ENCODE peak calls at places on chromosome 1, in four cellular contexts. One of them, this sample, is unnamed.

GRCh38 chr1:87506147-87506546 is 177.5 kb downstream of the LMO4 start:
- DNase-seq in CD8-positive, alpha-beta T cell: no peak
- DNase-seq in brain microvascular endothelial cell: no peak
- DNase-seq in cardiac muscle cell: no peak
- DNase-seq in this sample: no peak

GRCh38 chr1:241837901-241838300 is 10.1 kb upstream of the EXO1 start:
- DNase-seq in CD8-positive, alpha-beta T cell: no peak
- DNase-seq in brain microvascular endothelial cell: peak
- DNase-seq in cardiac muscle cell: no peak
- DNase-seq in this sample: peak

GRCh38 chr1:41482906-41483895 is 1.3 kb downstream of the EDN2 start:
- DNase-seq in CD8-positive, alpha-beta T cell: no peak
- DNase-seq in brain microvascular endothelial cell: no peak
- DNase-seq in cardiac muscle cell: peak
- DNase-seq in this sample: no peak

GRCh38 chr1:230681599-230681998 is 32.3 kb downstream of the AGT start:
- DNase-seq in CD8-positive, alpha-beta T cell: no peak
- DNase-seq in brain microvascular endothelial cell: peak
- DNase-seq in cardiac muscle cell: peak
- DNase-seq in this sample: peak

GRCh38 chr1:40951943-40952743 is 27.4 kb upstream of the CTPS1 start:
- DNase-seq in CD8-positive, alpha-beta T cell: peak
- DNase-seq in brain microvascular endothelial cell: peak
- DNase-seq in cardiac muscle cell: peak
- DNase-seq in this sample: peak

GRCh38 chr1:117368116-117369108 is 1.2 kb downstream of the MAN1A2 start:
- DNase-seq in CD8-positive, alpha-beta T cell: no peak
- DNase-seq in brain microvascular endothelial cell: no peak
- DNase-seq in cardiac muscle cell: no peak
- DNase-seq in this sample: no peak

GRCh38 chr1:8374812-8375211 is 56.9 kb downstream of the SLC45A1 start:
- DNase-seq in CD8-positive, alpha-beta T cell: peak
- DNase-seq in brain microvascular endothelial cell: peak
- DNase-seq in cardiac muscle cell: no peak
- DNase-seq in this sample: no peak

GRCh38 chr1:99163671-99164070 is 100.6 kb upstream of the PLPPR4 start:
- DNase-seq in CD8-positive, alpha-beta T cell: no peak
- DNase-seq in brain microvascular endothelial cell: no peak
- DNase-seq in cardiac muscle cell: no peak
- DNase-seq in this sample: no peak

GRCh38 chr1:115507256-115507589 is 134.5 kb upstream of the VANGL1 start:
- DNase-seq in CD8-positive, alpha-beta T cell: no peak
- DNase-seq in brain microvascular endothelial cell: peak
- DNase-seq in cardiac muscle cell: peak
- DNase-seq in this sample: peak

GRCh38 chr1:220950576-220950975 is 71.3 kb downstream of the HLX start:
- DNase-seq in CD8-positive, alpha-beta T cell: no peak
- DNase-seq in brain microvascular endothelial cell: no peak
- DNase-seq in cardiac muscle cell: no peak
- DNase-seq in this sample: no peak

GRCh38 chr1:47630346-47630745 is 192.5 kb downstream of the FOXD2 start:
- DNase-seq in CD8-positive, alpha-beta T cell: no peak
- DNase-seq in brain microvascular endothelial cell: no peak
- DNase-seq in cardiac muscle cell: no peak
- DNase-seq in this sample: no peak

GRCh38 chr1:47624531-47624930 is 186.7 kb downstream of the FOXD2 start:
- DNase-seq in CD8-positive, alpha-beta T cell: peak
- DNase-seq in brain microvascular endothelial cell: no peak
- DNase-seq in cardiac muscle cell: no peak
- DNase-seq in this sample: no peak

GRCh38 chr1:47629201-47629600 is 191.4 kb downstream of the FOXD2 start:
- DNase-seq in CD8-positive, alpha-beta T cell: no peak
- DNase-seq in brain microvascular endothelial cell: no peak
- DNase-seq in cardiac muscle cell: no peak
- DNase-seq in this sample: no peak

GRCh38 chr1:47627471-47628370 is 189.9 kb downstream of the FOXD2 start:
- DNase-seq in CD8-positive, alpha-beta T cell: no peak
- DNase-seq in brain microvascular endothelial cell: no peak
- DNase-seq in cardiac muscle cell: peak
- DNase-seq in this sample: no peak

GRCh38 chr1:47627016-47627415 is 189.2 kb downstream of the FOXD2 start:
- DNase-seq in CD8-positive, alpha-beta T cell: no peak
- DNase-seq in brain microvascular endothelial cell: no peak
- DNase-seq in cardiac muscle cell: no peak
- DNase-seq in this sample: no peak
- TF ChIP-seq CTCF in CD8-positive, alpha-beta T cell: no peak
- TF ChIP-seq CTCF in brain microvascular endothelial cell: peak
- TF ChIP-seq CTCF in cardiac muscle cell: no peak
- TF ChIP-seq CTCF in this sample: no peak

GRCh38 chr1:26370591-26371382 is 1.8 kb downstream of the ZNF683 start:
- DNase-seq in CD8-positive, alpha-beta T cell: no peak
- DNase-seq in brain microvascular endothelial cell: no peak
- DNase-seq in cardiac muscle cell: no peak
- DNase-seq in this sample: no peak
- H3K4me3 ChIP-seq in CD8-positive, alpha-beta T cell: no peak
- H3K4me3 ChIP-seq in brain microvascular endothelial cell: no peak
- H3K4me3 ChIP-seq in cardiac muscle cell: no peak
- H3K4me3 ChIP-seq in this sample: no peak

DNA sequence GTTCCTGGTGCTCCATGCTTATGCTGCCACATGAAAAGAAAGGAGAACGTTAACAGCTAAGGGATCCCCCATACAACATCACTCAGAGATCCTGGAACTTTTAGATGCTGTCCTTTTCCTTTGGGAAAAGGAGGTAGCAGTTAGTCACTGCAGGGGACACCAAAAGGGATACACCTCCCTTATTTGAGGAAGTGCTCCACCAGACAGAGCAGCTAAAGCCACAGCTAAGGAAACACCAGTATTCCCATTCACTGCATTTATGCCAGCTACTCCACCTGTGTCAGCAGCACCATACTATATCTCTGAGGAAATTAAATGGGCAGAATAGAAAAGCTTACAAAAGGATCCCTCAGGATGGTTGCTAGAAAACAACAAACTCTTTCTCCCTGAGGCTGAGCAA is 26.0 kb upstream of the SLC6A9 start:
- DNase-seq in CD8-positive, alpha-beta T cell: no peak
- DNase-seq in brain microvascular endothelial cell: no peak
- DNase-seq in cardiac muscle cell: no peak
- DNase-seq in this sample: no peak
- TF ChIP-seq CTCF in CD8-positive, alpha-beta T cell: no peak
- TF ChIP-seq CTCF in brain microvascular endothelial cell: no peak
- TF ChIP-seq CTCF in cardiac muscle cell: no peak
- TF ChIP-seq CTCF in this sample: no peak

GRCh38 chr1:64691631-64692030 is 53.2 kb upstream of the RAVER2 start:
- DNase-seq in CD8-positive, alpha-beta T cell: no peak
- DNase-seq in brain microvascular endothelial cell: peak
- DNase-seq in cardiac muscle cell: no peak
- DNase-seq in this sample: no peak
- H3K4me3 ChIP-seq in CD8-positive, alpha-beta T cell: no peak
- H3K4me3 ChIP-seq in brain microvascular endothelial cell: no peak
- H3K4me3 ChIP-seq in cardiac muscle cell: no peak
- H3K4me3 ChIP-seq in this sample: no peak

GRCh38 chr1:32240140-32240951 is 6.7 kb upstream of the FAM167B start:
- DNase-seq in CD8-positive, alpha-beta T cell: peak
- DNase-seq in brain microvascular endothelial cell: no peak
- DNase-seq in cardiac muscle cell: peak
- DNase-seq in this sample: peak
- TF ChIP-seq CTCF in CD8-positive, alpha-beta T cell: peak
- TF ChIP-seq CTCF in brain microvascular endothelial cell: peak
- TF ChIP-seq CTCF in cardiac muscle cell: peak
- TF ChIP-seq CTCF in this sample: peak